ENCODE peak calls at places on chromosomes 5 and 9, in nine cellular contexts. L is GM12865, T is IMR-90, U is lower leg skin, A is HCT116, R is tibial nerve, K is keratinocyte, M is right atrium auricular region, D is astrocyte of the spinal cord. H is an unnamed sample.

GRCh38 chr9:2816476-2817141 is 27.3 kb downstream of the PUM3 start:
- DNase-seq in A (no peak), R (no peak), U (no peak), M (no peak), K (no peak), T (peak; percentile 98), L (no peak), D (peak; percentile 73), H (peak; percentile 35)

GRCh38 chr5:111694183-111694582 is 62.8 kb downstream of the NREP start:
- DNase-seq in L (no peak), U (no peak), D (no peak), K (no peak), R (no peak), A (no peak), T (peak; percentile 75), M (no peak), H (peak; percentile 97)

GRCh38 chr9:132143359-132143758 is 18.5 kb upstream of the NTNG2 start:
- DNase-seq in A (no peak), R (no peak), T (no peak), L (no peak), M (no peak), K (no peak), D (no peak), U (no peak), H (no peak)

GRCh38 chr9:138009016-138009415 is 131.4 kb downstream of the CACNA1B start:
- DNase-seq in D (no peak), M (peak; percentile 34), L (no peak), T (no peak), K (no peak), R (no peak), U (no peak), A (no peak), H (no peak)

GRCh38 chr5:12016149-12016740 is 112.0 kb upstream of the CTNND2 start:
- DNase-seq in R (no peak), D (peak; percentile 61), K (no peak), T (no peak), U (no peak), L (no peak), M (no peak), A (no peak), H (peak; percentile 40)

GRCh38 chr5:146647656-146648199 is 131.7 kb upstream of the GPR151 start:
- DNase-seq in L (no peak), K (no peak), D (peak; percentile 9), T (no peak), U (no peak), M (no peak), A (no peak), R (no peak), H (no peak)

GRCh38 chr5:154087260-154087659 is 48.5 kb downstream of the MFAP3 start:
- DNase-seq in M (no peak), D (peak; percentile 65), K (no peak), T (no peak), U (no peak), R (no peak), A (no peak), L (no peak), H (no peak)

GRCh38 chr5:147887925-147888324 is 9.4 kb downstream of the SCGB3A2 start:
- DNase-seq in K (no peak), R (no peak), A (no peak), U (no peak), M (no peak), L (no peak), D (peak; percentile 9), T (peak; percentile 36), H (peak; percentile 92)

GRCh38 chr5:146466521-146467349 is 19.6 kb downstream of the TCERG1 start:
- DNase-seq in M (no peak), T (peak; percentile 37), R (no peak), U (no peak), L (no peak), K (no peak), D (peak; percentile 38), A (no peak), H (peak; percentile 19)

GRCh38 chr5:14534773-14535172 is 46.8 kb upstream of the OTULINL start:
- DNase-seq in T (no peak), L (no peak), R (peak; percentile 16), U (peak; percentile 22), K (no peak), D (no peak), M (peak; percentile 40), A (no peak), H (no peak)

GRCh38 chr9:105158898-105159297 is 85.6 kb upstream of the SLC44A1 start:
- DNase-seq in D (no peak), U (no peak), M (no peak), R (no peak), A (no peak), L (no peak), T (no peak), K (no peak), H (no peak)

GRCh38 chr9:93057703-93058356 is 671 bp upstream of the SUSD3 start:
- DNase-seq in D (no peak), T (no peak), K (no peak), U (no peak), A (no peak), L (no peak), M (no peak), R (no peak), H (no peak)

GRCh38 chr9:136095495-136096058 is 488 bp upstream of the NACC2 start:
- DNase-seq in U (no peak), A (no peak), K (no peak), L (no peak), M (no peak), D (no peak), T (peak; percentile 31), R (no peak), H (peak; percentile 31)

GRCh38 chr5:161696992-161697391 is 11.5 kb downstream of the GABRA6 start:
- DNase-seq in D (no peak), K (no peak), M (no peak), L (no peak), T (no peak), R (no peak), A (no peak), U (no peak), H (no peak)

GRCh38 chr9:136015656-136016055 is 54.5 kb upstream of the UBAC1 start:
- DNase-seq in M (no peak), D (no peak), U (no peak), K (no peak), A (no peak), L (no peak), R (no peak), T (no peak), H (no peak)

GRCh38 chr5:2381070-2381469 is 370.4 kb downstream of the IRX2 start:
- DNase-seq in A (no peak), K (no peak), T (no peak), R (no peak), D (no peak), M (no peak), U (no peak), L (no peak), H (no peak)

GRCh38 chr5:59698207-59698606 is 195.3 kb downstream of the PDE4D start:
- DNase-seq in K (no peak), A (no peak), D (peak; percentile 25), T (no peak), M (no peak), L (no peak), U (no peak), R (no peak), H (no peak)

GRCh38 chr5:154189819-154190651 is 498 bp upstream of the GALNT10 start:
- DNase-seq in A (peak; percentile 51), L (peak; percentile 92), R (peak; percentile 61), M (peak; percentile 82), D (peak; percentile 75), T (peak; percentile 66), U (peak; percentile 69), K (no peak), H (peak; percentile 81)

GRCh38 chr9:71048271-71048670 is 73.2 kb downstream of the TRPM3 start:
- DNase-seq in A (no peak), L (no peak), U (no peak), T (no peak), R (no peak), D (no peak), K (no peak), M (no peak), H (no peak)

GRCh38 chr5:139651863-139652787 is 4.0 kb downstream of the CXXC5 start:
- DNase-seq in D (peak; percentile 84), M (peak; percentile 89), A (no peak), T (peak; percentile 94), R (peak; percentile 88), L (peak; percentile 93), U (peak; percentile 89), K (no peak), H (peak; percentile 83)
- H3K4me3 ChIP-seq in D (peak overlapping the region; percentile 89), M (peak overlapping the region; percentile 94), A (peak overlapping the region; percentile 46), T (peak overlapping the region; percentile 17), R (peak overlapping the region; percentile 92), L (peak overlapping the region; percentile 84), U (no peak overlapping the region), K (no peak overlapping the region), H (no peak overlapping the region)

GRCh38 chr5:92909545-92909962 is 671.5 kb downstream of the NR2F1-AS1 start:
- DNase-seq in L (no peak), T (peak; percentile 11), D (peak; percentile 35), R (no peak), U (no peak), M (no peak), K (no peak), A (no peak), H (no peak)
- TF ChIP-seq CTCF in L (peak; percentile 38), T (peak; percentile 43), D (peak; percentile 67), R (peak; percentile 25), U (no peak), M (peak; percentile 63), K (peak; percentile 40), A (peak; percentile 73), H (peak; percentile 48)

GRCh38 chr5:33235304-33235703 is 205.5 kb upstream of the TARS1 start:
- DNase-seq in A (no peak), L (no peak), M (no peak), U (no peak), K (no peak), R (no peak), T (no peak), D (no peak), H (peak; percentile 41)
- H3K4me3 ChIP-seq in A (no peak overlapping the region), L (no peak overlapping the region), M (no peak overlapping the region), U (no peak overlapping the region), K (no peak overlapping the region), R (no peak overlapping the region), T (no peak overlapping the region), D (no peak overlapping the region), H (no peak overlapping the region)

GRCh38 chr5:68245325-68245724 is 29.8 kb downstream of the PIK3R1 start:
- DNase-seq in R (no peak), T (peak; percentile 43), L (no peak), K (no peak), D (peak; percentile 73), M (no peak), A (no peak), U (no peak), H (no peak)

GRCh38 chr5:68247627-68248026 is 32.1 kb downstream of the PIK3R1 start:
- DNase-seq in L (no peak), A (no peak), M (no peak), U (no peak), K (no peak), D (no peak), R (no peak), T (no peak), H (no peak)

GRCh38 chr5:68248896-68249295 is 33.3 kb downstream of the PIK3R1 start:
- DNase-seq in D (no peak), L (no peak), R (no peak), K (no peak), A (no peak), T (no peak), M (no peak), U (no peak), H (no peak)

GRCh38 chr5:68249520-68249919 is 34.0 kb downstream of the PIK3R1 start:
- DNase-seq in U (no peak), D (no peak), K (no peak), R (no peak), T (no peak), A (no peak), L (no peak), M (no peak), H (no peak)

GRCh38 chr5:68246802-68247201 is 31.2 kb downstream of the PIK3R1 start:
- DNase-seq in D (no peak), M (no peak), T (no peak), K (no peak), R (no peak), A (no peak), U (no peak), L (peak; percentile 11), H (peak; percentile 21)
- TF ChIP-seq CTCF in D (peak; percentile 4), M (peak; percentile 15), T (no peak), K (no peak), R (no peak), A (peak; percentile 6), U (no peak), L (peak; percentile 19), H (peak; percentile 22)